ENCODE peak calls at places on chromosomes 5 and 9, in four cellular contexts. D is body of pancreas, J is foreskin fibroblast, Q is IMR-90. A is an unnamed sample.

GRCh38 chr5:154190652-154191304 is at the start of gene GALNT10:
- DNase-seq in J (peak; percentile 73), Q (peak; percentile 66), D (peak; percentile 71), A (peak; percentile 89)

GRCh38 chr5:167479796-167480195 is 811.6 kb upstream of the WWC1 start:
- DNase-seq in J (no peak), Q (no peak), D (no peak), A (no peak)

GRCh38 chr9:108477538-108478006 is 378.2 kb downstream of the ACTL7B start:
- DNase-seq in J (peak; percentile 73), Q (peak; percentile 87), D (no peak), A (no peak)

GRCh38 chr9:131485728-131486381 is 16.9 kb upstream of the POMT1 start:
- DNase-seq in D (peak; percentile 43), J (no peak), Q (no peak), A (no peak)

GRCh38 chr9:77085416-77085815 is 66.0 kb downstream of the FOXB2 start:
- DNase-seq in Q (no peak), D (no peak), J (no peak), A (no peak)

GRCh38 chr9:107274096-107274495 is 9.0 kb upstream of the RAD23B start:
- DNase-seq in D (no peak), J (no peak), Q (no peak), A (no peak)

GRCh38 chr5:108728566-108729305 is 19.0 kb upstream of the FER start:
- DNase-seq in D (no peak), J (no peak), Q (no peak), A (no peak)

GRCh38 chr5:55004728-55005127 is 19.3 kb upstream of the GZMK start:
- DNase-seq in Q (peak; percentile 65), J (peak; percentile 38), D (no peak), A (no peak)

GRCh38 chr5:54229041-54229780 is 81.2 kb downstream of the ARL15 start:
- DNase-seq in J (peak; percentile 35), Q (peak; percentile 58), D (peak; percentile 75), A (peak; percentile 79)

GRCh38 chr9:18385676-18386075 is 88.3 kb upstream of the ADAMTSL1 start:
- DNase-seq in Q (peak; percentile 23), J (peak; percentile 68), D (no peak), A (no peak)

GRCh38 chr9:126513159-126514036 is 100.3 kb upstream of the LMX1B start:
- DNase-seq in D (no peak), J (no peak), Q (no peak), A (peak; percentile 29)

GRCh38 chr5:120767171-120767820 is 303.2 kb downstream of the PRR16 start:
- DNase-seq in D (no peak), Q (peak; percentile 70), J (peak; percentile 73), A (no peak)

GRCh38 chr5:16869821-16870796 is 66.0 kb downstream of the MYO10 start:
- DNase-seq in D (no peak), J (no peak), Q (peak; percentile 69), A (no peak)

GRCh38 chr5:33885679-33886078 is 6.1 kb downstream of the ADAMTS12 start:
- DNase-seq in J (no peak), Q (no peak), D (no peak), A (no peak)

GRCh38 chr9:98916660-98917059 is 27.0 kb upstream of the COL15A1 start:
- DNase-seq in Q (peak; percentile 24), D (peak; percentile 69), J (no peak), A (peak; percentile 81)

GRCh38 chr9:134469041-134469875 is 143.0 kb downstream of the RXRA start:
- DNase-seq in J (no peak), Q (no peak), D (peak; percentile 17), A (no peak)

GRCh38 chr5:141869514-141869913 is 8.7 kb downstream of the PCDH1 start:
- DNase-seq in Q (no peak), D (no peak), J (no peak), A (peak; percentile 87)

GRCh38 chr9:124749811-124750210 is 21.3 kb downstream of the NR6A1 start:
- DNase-seq in J (no peak), Q (peak; percentile 82), D (no peak), A (no peak)

GRCh38 chr9:37840560-37841194 is 40.1 kb downstream of the DCAF10 start:
- DNase-seq in Q (peak; percentile 88), D (no peak), J (peak; percentile 76), A (no peak)

DNA sequence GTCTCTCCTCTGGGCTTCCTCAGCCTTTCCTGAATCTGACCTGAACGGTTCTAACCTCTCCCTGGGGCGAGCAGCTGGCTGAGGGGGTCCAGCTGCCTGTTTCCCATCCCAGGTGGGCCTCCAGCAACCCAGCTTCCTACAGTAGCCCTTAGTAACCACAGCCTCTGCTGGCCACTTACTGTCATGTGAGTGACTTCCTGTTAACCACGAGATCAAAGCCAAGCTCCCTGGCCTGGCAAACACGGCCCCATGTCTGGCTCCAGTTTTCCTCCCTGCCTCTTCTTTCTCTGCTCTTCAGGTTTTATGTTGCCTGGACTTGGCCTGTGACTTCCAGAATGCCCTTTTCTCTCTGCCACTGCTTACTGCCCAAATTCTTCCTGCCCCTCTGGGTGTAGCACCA is 47.2 kb upstream of the DAB2IP start:
- DNase-seq in D (peak; percentile 40), J (no peak), Q (no peak), A (no peak)
- TF ChIP-seq CTCF in D (no peak), J (no peak), Q (no peak), A (no peak)

GRCh38 chr9:35813434-35814105 is 1.3 kb downstream of the HINT2 start:
- DNase-seq in Q (peak; percentile 32), D (no peak), J (no peak), A (no peak)
- TF ChIP-seq CTCF in Q (peak; percentile 23), D (peak; percentile 5), J (peak; percentile 27), A (no peak)

GRCh38 chr9:127658431-127658830 is 46.4 kb downstream of the STXBP1 start:
- DNase-seq in Q (no peak), D (no peak), J (no peak), A (no peak)

GRCh38 chr9:127652733-127653132 is 40.7 kb downstream of the STXBP1 start:
- DNase-seq in D (no peak), Q (no peak), J (no peak), A (no peak)

GRCh38 chr9:127651697-127652610 is 39.9 kb downstream of the STXBP1 start:
- DNase-seq in Q (no peak), J (no peak), D (no peak), A (no peak)

GRCh38 chr9:127650511-127650910 is 38.4 kb downstream of the STXBP1 start:
- DNase-seq in D (no peak), J (no peak), Q (no peak), A (no peak)

GRCh38 chr9:127654619-127655018 is 42.5 kb downstream of the STXBP1 start:
- DNase-seq in Q (no peak), D (no peak), J (no peak), A (no peak)
- TF ChIP-seq CTCF in Q (no peak), D (no peak), J (no peak), A (no peak)

GRCh38 chr5:132263548-132264261 is 6.2 kb downstream of the PDLIM4 start:
- DNase-seq in D (peak; percentile 40), Q (peak; percentile 94), J (peak; percentile 95), A (peak; percentile 88)
- TF ChIP-seq CTCF in D (no peak), Q (peak; percentile 35), J (peak; percentile 20), A (no peak)

DNA sequence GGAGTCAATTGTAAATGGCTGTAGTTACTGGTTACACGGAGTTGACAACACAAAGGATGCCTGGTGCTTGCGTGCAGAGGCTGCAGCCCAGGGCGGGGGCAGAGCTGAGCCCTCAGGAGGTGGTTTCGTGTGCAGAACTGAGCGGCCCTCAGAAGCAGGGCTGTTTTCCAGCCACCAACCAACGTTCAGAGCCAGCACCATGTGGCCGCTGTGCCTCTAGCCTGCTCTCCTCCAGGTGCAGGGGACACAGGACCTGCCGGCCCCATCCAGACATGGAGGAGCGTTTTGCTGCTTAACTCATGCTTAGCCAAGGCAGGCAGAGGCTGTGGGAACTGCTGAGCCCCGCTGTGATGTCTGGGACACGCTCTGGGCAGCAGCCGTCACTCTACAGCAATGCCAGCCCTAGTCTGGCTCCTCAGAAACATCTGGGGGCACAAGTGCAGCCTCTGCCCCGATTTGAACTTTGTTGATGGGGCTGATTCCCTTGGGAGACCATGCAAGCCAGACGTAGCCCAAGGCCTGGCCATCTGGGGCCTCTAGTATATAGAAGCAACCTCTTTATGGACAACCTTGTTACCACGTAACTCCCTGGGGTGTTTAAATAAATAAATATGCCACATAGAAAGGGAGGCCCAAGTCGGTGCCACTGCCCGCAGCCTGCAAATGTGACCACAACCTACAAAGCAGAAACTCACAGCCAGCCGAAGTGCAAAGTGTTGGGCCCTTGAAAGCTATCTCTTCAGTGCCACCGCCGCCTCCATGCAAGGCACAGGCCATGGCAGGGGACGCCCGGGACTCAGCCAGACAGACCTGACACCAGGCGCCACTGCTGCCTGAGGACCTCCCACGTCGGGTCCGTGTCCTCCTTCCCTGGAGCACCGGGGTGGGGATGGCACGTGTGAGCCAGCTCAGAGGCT is 42.1 kb downstream of the NKD2 start:
- DNase-seq in Q (no peak), D (no peak), J (peak; percentile 6), A (peak; percentile 68)
- TF ChIP-seq CTCF in Q (no peak), D (no peak), J (no peak), A (no peak)

GRCh38 chr5:45089870-45090269 is 281.1 kb downstream of the MRPS30 start:
- DNase-seq in J (no peak), Q (no peak), D (no peak), A (no peak)
- TF ChIP-seq CTCF in J (no peak), Q (no peak), D (no peak), A (no peak)